ENCODE peak calls at places on chromosome 22, in seven cellular contexts. One of them, this sample, is unnamed.

GRCh38 chr22:44907765-44908737 is 101.8 kb downstream of the PHF21B start:
- DNase-seq in mucosa of descending colon: no peak
- DNase-seq in coronary artery: peak
- DNase-seq in suprapubic skin: peak
- DNase-seq in left ventricle myocardium inferior: no peak
- DNase-seq in AG04450: no peak
- DNase-seq in right lobe of liver: no peak
- DNase-seq in this sample: no peak

GRCh38 chr22:44583076-44583760 is 85.2 kb upstream of the RTL6 start:
- DNase-seq in left ventricle myocardium inferior: peak
- DNase-seq in coronary artery: peak
- DNase-seq in suprapubic skin: peak
- DNase-seq in right lobe of liver: peak
- DNase-seq in mucosa of descending colon: peak
- DNase-seq in AG04450: no peak
- DNase-seq in this sample: no peak

GRCh38 chr22:26748845-26749244 is 91.5 kb downstream of the MIAT start:
- DNase-seq in coronary artery: no peak
- DNase-seq in AG04450: no peak
- DNase-seq in right lobe of liver: no peak
- DNase-seq in suprapubic skin: no peak
- DNase-seq in mucosa of descending colon: no peak
- DNase-seq in left ventricle myocardium inferior: no peak
- DNase-seq in this sample: no peak

GRCh38 chr22:46791201-46791731 is 28.8 kb downstream of the TBC1D22A start:
- DNase-seq in right lobe of liver: no peak
- DNase-seq in coronary artery: no peak
- DNase-seq in AG04450: no peak
- DNase-seq in suprapubic skin: peak
- DNase-seq in left ventricle myocardium inferior: no peak
- DNase-seq in mucosa of descending colon: no peak
- DNase-seq in this sample: no peak

GRCh38 chr22:38947321-38948112 is 9.9 kb upstream of the APOBEC3A start:
- DNase-seq in suprapubic skin: peak
- DNase-seq in coronary artery: peak
- DNase-seq in mucosa of descending colon: no peak
- DNase-seq in right lobe of liver: no peak
- DNase-seq in AG04450: no peak
- DNase-seq in left ventricle myocardium inferior: no peak
- DNase-seq in this sample: no peak

GRCh38 chr22:40070701-40071100 is 75.9 kb downstream of the FAM83F start:
- DNase-seq in mucosa of descending colon: no peak
- DNase-seq in left ventricle myocardium inferior: no peak
- DNase-seq in AG04450: no peak
- DNase-seq in right lobe of liver: no peak
- DNase-seq in coronary artery: no peak
- DNase-seq in suprapubic skin: no peak
- DNase-seq in this sample: no peak

GRCh38 chr22:26367402-26368245 is 61.4 kb upstream of the ASPHD2 start:
- DNase-seq in suprapubic skin: no peak
- DNase-seq in AG04450: no peak
- DNase-seq in left ventricle myocardium inferior: no peak
- DNase-seq in coronary artery: no peak
- DNase-seq in right lobe of liver: no peak
- DNase-seq in mucosa of descending colon: no peak
- DNase-seq in this sample: peak

GRCh38 chr22:46929046-46929688 is 166.7 kb downstream of the TBC1D22A start:
- DNase-seq in mucosa of descending colon: no peak
- DNase-seq in coronary artery: no peak
- DNase-seq in left ventricle myocardium inferior: no peak
- DNase-seq in suprapubic skin: no peak
- DNase-seq in right lobe of liver: no peak
- DNase-seq in AG04450: no peak
- DNase-seq in this sample: no peak

GRCh38 chr22:26890870-26891269 is 233.5 kb downstream of the MIAT start:
- DNase-seq in coronary artery: peak
- DNase-seq in right lobe of liver: no peak
- DNase-seq in left ventricle myocardium inferior: no peak
- DNase-seq in AG04450: no peak
- DNase-seq in mucosa of descending colon: no peak
- DNase-seq in suprapubic skin: no peak
- DNase-seq in this sample: no peak

GRCh38 chr22:41181349-41182241 is 23.5 kb upstream of the L3MBTL2 start:
- DNase-seq in right lobe of liver: no peak
- DNase-seq in left ventricle myocardium inferior: no peak
- DNase-seq in mucosa of descending colon: no peak
- DNase-seq in AG04450: no peak
- DNase-seq in coronary artery: no peak
- DNase-seq in suprapubic skin: no peak
- DNase-seq in this sample: no peak

GRCh38 chr22:49957826-49958461 is 2.6 kb upstream of the PIM3 start:
- DNase-seq in AG04450: no peak
- DNase-seq in left ventricle myocardium inferior: peak
- DNase-seq in coronary artery: no peak
- DNase-seq in suprapubic skin: peak
- DNase-seq in right lobe of liver: peak
- DNase-seq in mucosa of descending colon: peak
- DNase-seq in this sample: no peak

GRCh38 chr22:24588370-24588755 is 4.5 kb downstream of the LRRC75B start:
- DNase-seq in left ventricle myocardium inferior: no peak
- DNase-seq in coronary artery: no peak
- DNase-seq in right lobe of liver: no peak
- DNase-seq in mucosa of descending colon: no peak
- DNase-seq in AG04450: no peak
- DNase-seq in suprapubic skin: peak
- DNase-seq in this sample: no peak

GRCh38 chr22:26589367-26589844 is 526 bp downstream of the TPST2 start:
- DNase-seq in coronary artery: peak
- DNase-seq in right lobe of liver: peak
- DNase-seq in suprapubic skin: no peak
- DNase-seq in left ventricle myocardium inferior: peak
- DNase-seq in AG04450: no peak
- DNase-seq in mucosa of descending colon: peak
- DNase-seq in this sample: peak

GRCh38 chr22:46538816-46539163 is 1.4 kb upstream of the CELSR1 start:
- DNase-seq in suprapubic skin: no peak
- DNase-seq in left ventricle myocardium inferior: peak
- DNase-seq in coronary artery: no peak
- DNase-seq in mucosa of descending colon: no peak
- DNase-seq in AG04450: no peak
- DNase-seq in right lobe of liver: no peak
- DNase-seq in this sample: no peak

GRCh38 chr22:48920776-48921241 is 906.9 kb downstream of the BRD1 start:
- DNase-seq in coronary artery: no peak
- DNase-seq in suprapubic skin: peak
- DNase-seq in AG04450: no peak
- DNase-seq in left ventricle myocardium inferior: no peak
- DNase-seq in right lobe of liver: no peak
- DNase-seq in mucosa of descending colon: no peak
- DNase-seq in this sample: no peak

GRCh38 chr22:48891688-48892380 is 935.8 kb downstream of the BRD1 start:
- DNase-seq in mucosa of descending colon: no peak
- DNase-seq in right lobe of liver: no peak
- DNase-seq in AG04450: no peak
- DNase-seq in left ventricle myocardium inferior: no peak
- DNase-seq in suprapubic skin: no peak
- DNase-seq in coronary artery: no peak
- DNase-seq in this sample: no peak

GRCh38 chr22:44573451-44573850 is 75.4 kb upstream of the RTL6 start:
- DNase-seq in left ventricle myocardium inferior: no peak
- DNase-seq in suprapubic skin: peak
- DNase-seq in AG04450: no peak
- DNase-seq in mucosa of descending colon: peak
- DNase-seq in right lobe of liver: no peak
- DNase-seq in coronary artery: no peak
- DNase-seq in this sample: no peak

GRCh38 chr22:49789289-49790141 is 38.2 kb downstream of the BRD1 start:
- DNase-seq in suprapubic skin: no peak
- DNase-seq in AG04450: no peak
- DNase-seq in coronary artery: no peak
- DNase-seq in mucosa of descending colon: peak
- DNase-seq in left ventricle myocardium inferior: peak
- DNase-seq in right lobe of liver: no peak
- DNase-seq in this sample: peak

GRCh38 chr22:31492151-31492550 is 2.5 kb upstream of the EIF4ENIF1 start:
- DNase-seq in coronary artery: no peak
- DNase-seq in AG04450: no peak
- DNase-seq in mucosa of descending colon: no peak
- DNase-seq in left ventricle myocardium inferior: no peak
- DNase-seq in suprapubic skin: no peak
- DNase-seq in right lobe of liver: no peak
- DNase-seq in this sample: no peak

GRCh38 chr22:31495343-31495742 is 993 bp upstream of the SFI1 start:
- DNase-seq in left ventricle myocardium inferior: no peak
- DNase-seq in suprapubic skin: no peak
- DNase-seq in AG04450: no peak
- DNase-seq in mucosa of descending colon: no peak
- DNase-seq in coronary artery: no peak
- DNase-seq in right lobe of liver: no peak
- DNase-seq in this sample: no peak

GRCh38 chr22:31496735-31497146 is 405 bp downstream of the SFI1 start:
- DNase-seq in suprapubic skin: peak
- DNase-seq in mucosa of descending colon: peak
- DNase-seq in coronary artery: peak
- DNase-seq in AG04450: no peak
- DNase-seq in right lobe of liver: peak
- DNase-seq in left ventricle myocardium inferior: no peak
- DNase-seq in this sample: peak

GRCh38 chr22:31497148-31497938 is 1.0 kb downstream of the SFI1 start:
- DNase-seq in AG04450: no peak
- DNase-seq in coronary artery: no peak
- DNase-seq in suprapubic skin: no peak
- DNase-seq in right lobe of liver: no peak
- DNase-seq in left ventricle myocardium inferior: no peak
- DNase-seq in mucosa of descending colon: no peak
- DNase-seq in this sample: no peak

GRCh38 chr22:31496007-31496734 is at the start of gene SFI1:
- DNase-seq in AG04450: peak
- DNase-seq in coronary artery: peak
- DNase-seq in left ventricle myocardium inferior: peak
- DNase-seq in suprapubic skin: peak
- DNase-seq in mucosa of descending colon: peak
- DNase-seq in right lobe of liver: peak
- DNase-seq in this sample: peak
- TF ChIP-seq CTCF in AG04450: peak
- TF ChIP-seq CTCF in coronary artery: no peak
- TF ChIP-seq CTCF in left ventricle myocardium inferior: peak
- TF ChIP-seq CTCF in suprapubic skin: no peak
- TF ChIP-seq CTCF in mucosa of descending colon: no peak
- TF ChIP-seq CTCF in right lobe of liver: peak
- TF ChIP-seq CTCF in this sample: no peak

GRCh38 chr22:43153916-43154315 is 2.6 kb downstream of the TSPO start:
- DNase-seq in suprapubic skin: no peak
- DNase-seq in right lobe of liver: no peak
- DNase-seq in mucosa of descending colon: no peak
- DNase-seq in left ventricle myocardium inferior: no peak
- DNase-seq in AG04450: no peak
- DNase-seq in coronary artery: no peak
- DNase-seq in this sample: no peak
- TF ChIP-seq CTCF in suprapubic skin: no peak
- TF ChIP-seq CTCF in right lobe of liver: no peak
- TF ChIP-seq CTCF in mucosa of descending colon: no peak
- TF ChIP-seq CTCF in left ventricle myocardium inferior: no peak
- TF ChIP-seq CTCF in AG04450: no peak
- TF ChIP-seq CTCF in coronary artery: no peak
- TF ChIP-seq CTCF in this sample: no peak

DNA sequence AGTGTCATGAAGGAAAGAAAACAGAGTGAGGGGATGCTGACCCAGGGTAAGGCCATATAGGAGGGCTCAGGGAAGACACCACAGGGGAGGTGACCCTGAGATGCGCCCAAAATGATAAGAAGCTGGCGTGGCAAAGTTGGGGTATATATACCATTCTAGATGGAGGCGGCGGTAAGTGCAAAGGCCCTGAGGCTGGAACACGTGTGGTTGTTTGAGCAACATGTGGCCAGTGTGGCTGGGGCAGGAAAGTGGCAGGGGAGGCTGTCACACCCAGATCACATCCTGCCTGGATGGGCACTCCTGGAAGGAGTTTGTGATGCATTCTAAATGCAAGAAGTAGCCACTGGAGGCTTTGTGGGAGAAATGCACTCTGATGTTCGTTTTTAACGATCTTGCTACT is 70.2 kb downstream of the CYTH4 start:
- DNase-seq in left ventricle myocardium inferior: no peak
- DNase-seq in suprapubic skin: no peak
- DNase-seq in coronary artery: no peak
- DNase-seq in mucosa of descending colon: no peak
- DNase-seq in AG04450: no peak
- DNase-seq in right lobe of liver: no peak
- DNase-seq in this sample: no peak
- TF ChIP-seq CTCF in left ventricle myocardium inferior: no peak
- TF ChIP-seq CTCF in suprapubic skin: no peak
- TF ChIP-seq CTCF in coronary artery: no peak
- TF ChIP-seq CTCF in mucosa of descending colon: no peak
- TF ChIP-seq CTCF in AG04450: no peak
- TF ChIP-seq CTCF in right lobe of liver: no peak
- TF ChIP-seq CTCF in this sample: no peak

GRCh38 chr22:35160268-35160667 is 94.3 kb downstream of the ISX start:
- DNase-seq in suprapubic skin: no peak
- DNase-seq in right lobe of liver: no peak
- DNase-seq in left ventricle myocardium inferior: no peak
- DNase-seq in mucosa of descending colon: no peak
- DNase-seq in coronary artery: no peak
- DNase-seq in AG04450: no peak
- DNase-seq in this sample: no peak

GRCh38 chr22:35154937-35155387 is 89.0 kb downstream of the ISX start:
- DNase-seq in coronary artery: no peak
- DNase-seq in right lobe of liver: peak
- DNase-seq in AG04450: peak
- DNase-seq in suprapubic skin: no peak
- DNase-seq in mucosa of descending colon: no peak
- DNase-seq in left ventricle myocardium inferior: peak
- DNase-seq in this sample: peak

GRCh38 chr22:35152316-35152715 is 86.4 kb downstream of the ISX start:
- DNase-seq in left ventricle myocardium inferior: no peak
- DNase-seq in AG04450: no peak
- DNase-seq in mucosa of descending colon: no peak
- DNase-seq in coronary artery: no peak
- DNase-seq in suprapubic skin: no peak
- DNase-seq in right lobe of liver: no peak
- DNase-seq in this sample: no peak

GRCh38 chr22:35156945-35157344 is 91.0 kb downstream of the ISX start:
- DNase-seq in AG04450: no peak
- DNase-seq in left ventricle myocardium inferior: no peak
- DNase-seq in suprapubic skin: no peak
- DNase-seq in coronary artery: no peak
- DNase-seq in right lobe of liver: no peak
- DNase-seq in mucosa of descending colon: no peak
- DNase-seq in this sample: no peak

DNA sequence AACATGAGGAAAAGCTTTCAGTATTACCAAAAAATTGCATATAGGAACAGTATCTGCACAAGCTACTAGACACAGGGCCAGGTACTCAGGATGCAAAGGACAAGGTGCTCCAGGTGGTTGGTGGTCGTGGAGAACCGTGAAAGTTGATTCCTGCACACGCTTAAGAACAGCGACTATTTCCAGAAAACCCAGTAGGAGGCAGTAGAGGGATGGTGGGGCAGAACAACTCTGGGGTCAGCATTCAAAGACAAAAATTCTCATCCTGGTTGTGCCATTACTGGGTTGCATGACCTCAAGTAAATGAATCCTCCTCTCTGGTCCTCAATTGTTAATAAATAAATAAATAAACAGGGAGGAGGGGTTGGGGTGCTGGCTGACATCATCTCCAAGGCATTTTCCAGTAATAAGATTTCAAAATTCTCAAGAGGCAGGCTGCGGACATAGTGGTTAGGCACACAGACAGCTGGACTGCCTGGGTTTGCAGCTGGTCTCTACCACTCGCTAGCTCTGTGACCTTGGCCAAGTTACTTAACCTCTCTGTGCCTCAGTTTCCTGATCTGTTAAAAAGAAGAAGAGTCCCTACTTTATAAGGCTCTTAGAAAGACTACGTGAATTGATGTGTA is 89.6 kb downstream of the ISX start:
- DNase-seq in right lobe of liver: no peak
- DNase-seq in AG04450: no peak
- DNase-seq in left ventricle myocardium inferior: no peak
- DNase-seq in suprapubic skin: no peak
- DNase-seq in mucosa of descending colon: no peak
- DNase-seq in coronary artery: no peak
- DNase-seq in this sample: no peak
- TF ChIP-seq CTCF in right lobe of liver: no peak
- TF ChIP-seq CTCF in AG04450: no peak
- TF ChIP-seq CTCF in left ventricle myocardium inferior: no peak
- TF ChIP-seq CTCF in suprapubic skin: no peak
- TF ChIP-seq CTCF in mucosa of descending colon: no peak
- TF ChIP-seq CTCF in coronary artery: no peak
- TF ChIP-seq CTCF in this sample: peak